ENCODE peak calls at places on chromosomes 1 and 21, in seven cellular contexts. R is NT2/D1; H is tibial artery; M is psoas muscle; S is COR-L47; P is activated CD8-positive, alpha-beta memory T cell treated with anti-CD3 and anti-CD28 coated beads for 1 hour; L is colonic mucosa. V is an unnamed sample.

GRCh38 chr1:243842978-243843490 is 7.0 kb downstream of the AKT3 start:
- DNase-seq in R (no peak), H (no peak), M (no peak), S (no peak), P (no peak), L (no peak), V (no peak)

GRCh38 chr21:39168800-39169199 is 14.5 kb downstream of the PSMG1 start:
- DNase-seq in R (no peak), H (no peak), M (no peak), S (no peak), P (no peak), L (no peak), V (no peak)

GRCh38 chr21:37225440-37225839 is 41.7 kb downstream of the VPS26C start:
- DNase-seq in R (no peak), H (no peak), M (no peak), S (no peak), P (peak), L (no peak), V (no peak)

GRCh38 chr1:15100369-15101111 is 53.0 kb upstream of the TMEM51 start:
- DNase-seq in R (peak), H (no peak), M (no peak), S (peak), P (no peak), L (peak), V (no peak)

GRCh38 chr1:1157426-1157913 is 16.2 kb upstream of the TTLL10 start:
- DNase-seq in R (peak), H (peak), M (peak), S (no peak), P (peak), L (peak), V (peak)

GRCh38 chr1:41957568-41957967 is 38.8 kb upstream of the HIVEP3 start:
- DNase-seq in R (no peak), H (no peak), M (peak), S (no peak), P (no peak), L (no peak), V (no peak)

GRCh38 chr21:36350282-36350910 is 30.4 kb downstream of the MORC3 start:
- DNase-seq in R (no peak), H (no peak), M (no peak), S (no peak), P (no peak), L (no peak), V (no peak)

GRCh38 chr1:200979574-200980451 is 43.7 kb downstream of the KIF21B start:
- DNase-seq in R (peak), H (no peak), M (no peak), S (peak), P (peak), L (peak), V (no peak)

GRCh38 chr21:36542312-36543101 is 62.6 kb upstream of the CLDN14 start:
- DNase-seq in R (no peak), H (peak), M (no peak), S (no peak), P (no peak), L (no peak), V (no peak)

GRCh38 chr1:20008391-20008841 is 29.0 kb upstream of the PLA2G2A start:
- DNase-seq in R (no peak), H (no peak), M (no peak), S (no peak), P (no peak), L (no peak), V (no peak)

GRCh38 chr1:162019006-162019405 is 4.7 kb downstream of the OLFML2B start:
- DNase-seq in R (no peak), H (no peak), M (no peak), S (peak), P (no peak), L (no peak), V (no peak)

GRCh38 chr1:245751111-245751510 is 596.3 kb downstream of the KIF26B start:
- DNase-seq in R (no peak), H (no peak), M (no peak), S (no peak), P (no peak), L (no peak), V (no peak)

GRCh38 chr1:153880962-153881361 is 41.8 kb downstream of the GATAD2B start:
- DNase-seq in R (no peak), H (peak), M (peak), S (peak), P (peak), L (peak), V (peak)

GRCh38 chr21:36203603-36203889 is 46.9 kb downstream of the DOP1B start:
- DNase-seq in R (no peak), H (no peak), M (no peak), S (no peak), P (no peak), L (no peak), V (no peak)

GRCh38 chr21:38760017-38760761 is 45.5 kb upstream of the ETS2 start:
- DNase-seq in R (no peak), H (no peak), M (no peak), S (no peak), P (no peak), L (no peak), V (no peak)

GRCh38 chr21:38042246-38042645 is 126.0 kb upstream of the KCNJ6 start:
- DNase-seq in R (no peak), H (no peak), M (no peak), S (no peak), P (no peak), L (no peak), V (no peak)

GRCh38 chr21:34181418-34181817 is 108.0 kb downstream of the MRPS6 start:
- DNase-seq in R (no peak), H (no peak), M (peak), S (no peak), P (no peak), L (no peak), V (no peak)

GRCh38 chr1:21436488-21437340 is 3.2 kb upstream of the NBPF3 start:
- DNase-seq in R (no peak), H (no peak), M (no peak), S (no peak), P (no peak), L (peak), V (no peak)

GRCh38 chr1:94675373-94675772 is 133.8 kb upstream of the F3 start:
- DNase-seq in R (no peak), H (no peak), M (no peak), S (no peak), P (no peak), L (no peak), V (no peak)

GRCh38 chr1:54846716-54847284 is 40.2 kb downstream of the DHCR24 start:
- DNase-seq in R (no peak), H (peak), M (no peak), S (no peak), P (no peak), L (no peak), V (no peak)

GRCh38 chr1:21534674-21535378 is 25.6 kb downstream of the ALPL start:
- DNase-seq in R (no peak), H (no peak), M (no peak), S (peak), P (no peak), L (peak), V (no peak)

GRCh38 chr1:12386130-12386529 is 156.3 kb downstream of the VPS13D start:
- DNase-seq in R (no peak), H (no peak), M (no peak), S (no peak), P (no peak), L (no peak), V (no peak)

GRCh38 chr1:16207318-16208269 is 4.9 kb downstream of the ARHGEF19 start:
- DNase-seq in R (no peak), H (no peak), M (no peak), S (no peak), P (no peak), L (peak), V (no peak)

GRCh38 chr1:9422921-9423505 is 116.3 kb upstream of the SLC25A33 start:
- DNase-seq in R (no peak), H (no peak), M (no peak), S (no peak), P (no peak), L (no peak), V (no peak)

GRCh38 chr1:27601771-27602509 is 2.0 kb downstream of the AHDC1 start:
- DNase-seq in R (no peak), H (peak), M (peak), S (no peak), P (no peak), L (peak), V (peak)

GRCh38 chr1:234212764-234213406 is 160.4 kb upstream of the COA6 start:
- DNase-seq in R (peak), H (no peak), M (no peak), S (peak), P (no peak), L (no peak), V (peak)

GRCh38 chr1:160834945-160835565 is 27.6 kb downstream of the CD244 start:
- DNase-seq in R (peak), H (no peak), M (no peak), S (no peak), P (no peak), L (no peak), V (no peak)

GRCh38 chr1:107357381-107357780 is 216.5 kb downstream of the NTNG1 start:
- DNase-seq in R (no peak), H (no peak), M (no peak), S (no peak), P (no peak), L (no peak), V (no peak)

GRCh38 chr1:228344631-228345072 is 62.0 kb downstream of the TRIM11 start:
- DNase-seq in R (no peak), H (peak), M (peak), S (no peak), P (no peak), L (no peak), V (no peak)